ENCODE peak calls at places on chromosomes 2 and 18, in four cellular contexts. C is AG09319, E is GM13976, G is AG04450. B is an unnamed sample.

GRCh38 chr2:101581675-101582299 is 106.9 kb upstream of the RFX8 start:
- DNase-seq in G (no peak), C (no peak), E (no peak), B (no peak)

GRCh38 chr2:182186132-182186735 is 200.6 kb downstream of the PPP1R1C start:
- DNase-seq in C (no peak), G (no peak), E (peak; percentile 4), B (no peak)

GRCh38 chr2:7745369-7745768 is 828.2 kb downstream of the RNF144A start:
- DNase-seq in E (no peak), G (no peak), C (peak; percentile 46), B (no peak)

GRCh38 chr2:148674063-148675020 is 29.8 kb downstream of the EPC2 start:
- DNase-seq in G (peak; percentile 38), C (no peak), E (peak; percentile 40), B (no peak)

GRCh38 chr2:134791606-134792005 is 46.8 kb upstream of the ACMSD start:
- DNase-seq in G (no peak), E (no peak), C (no peak), B (no peak)

GRCh38 chr2:228657807-228658402 is 476.4 kb upstream of the SPHKAP start:
- DNase-seq in G (no peak), E (no peak), C (peak; percentile 20), B (no peak)

GRCh38 chr2:240960309-240960962 is 38.0 kb upstream of the SNED1 start:
- DNase-seq in E (peak; percentile 23), C (peak; percentile 38), G (no peak), B (no peak)

GRCh38 chr18:9147440-9148238 is 11.1 kb downstream of the ANKRD12 start:
- DNase-seq in C (peak; percentile 49), G (no peak), E (peak; percentile 24), B (no peak)

GRCh38 chr18:55179460-55180195 is 220.4 kb upstream of the CCDC68 start:
- DNase-seq in E (no peak), C (no peak), G (peak; percentile 4), B (no peak)

GRCh38 chr2:120546077-120546864 is 189.4 kb upstream of the GLI2 start:
- DNase-seq in G (peak; percentile 86), C (peak; percentile 76), E (no peak), B (no peak)

GRCh38 chr2:23211987-23212583 is 172.9 kb upstream of the KLHL29 start:
- DNase-seq in E (no peak), C (no peak), G (no peak), B (no peak)

GRCh38 chr2:207282916-207283315 is 117.2 kb upstream of the KLF7 start:
- DNase-seq in E (no peak), C (no peak), G (no peak), B (no peak)

GRCh38 chr18:34595673-34596072 is 114.4 kb upstream of the DTNA start:
- DNase-seq in G (peak; percentile 8), E (no peak), C (no peak), B (no peak)

GRCh38 chr2:168635065-168635577 is 167.3 kb upstream of the NOSTRIN start:
- DNase-seq in E (no peak), C (no peak), G (peak; percentile 27), B (no peak)

GRCh38 chr2:28665041-28665704 is 86.5 kb upstream of the PPP1CB start:
- DNase-seq in G (peak; percentile 74), C (peak; percentile 64), E (no peak), B (no peak)

GRCh38 chr2:219446101-219446504 is 11.5 kb downstream of the SPEG start:
- DNase-seq in C (no peak), G (no peak), E (no peak), B (no peak)

GRCh38 chr18:23458830-23459529 is 5.9 kb downstream of the RIOK3 start:
- DNase-seq in C (no peak), E (peak; percentile 28), G (no peak), B (no peak)

GRCh38 chr2:9658972-9659371 is 28.2 kb upstream of the YWHAQ start:
- DNase-seq in G (peak; percentile 21), E (no peak), C (no peak), B (no peak)

GRCh38 chr2:9656270-9656766 is 25.5 kb upstream of the YWHAQ start:
- DNase-seq in C (peak; percentile 45), G (peak; percentile 87), E (peak; percentile 84), B (peak; percentile 95)

GRCh38 chr2:9655441-9656269 is 24.9 kb upstream of the YWHAQ start:
- DNase-seq in G (peak; percentile 75), C (no peak), E (peak; percentile 55), B (peak; percentile 54)

GRCh38 chr2:9657083-9657482 is 26.3 kb upstream of the YWHAQ start:
- DNase-seq in G (no peak), C (no peak), E (no peak), B (no peak)

GRCh38 chr2:9657731-9658130 is 26.9 kb upstream of the YWHAQ start:
- DNase-seq in G (no peak), C (no peak), E (no peak), B (no peak)
- TF ChIP-seq CTCF in G (no peak), C (no peak), E (no peak), B (no peak)

GRCh38 chr2:132424526-132425121 is 8.0 kb downstream of the GPR39 start:
- DNase-seq in G (no peak), E (no peak), C (no peak), B (no peak)
- TF ChIP-seq CTCF in G (peak; percentile 14), E (no peak), C (peak; percentile 21), B (no peak)

DNA sequence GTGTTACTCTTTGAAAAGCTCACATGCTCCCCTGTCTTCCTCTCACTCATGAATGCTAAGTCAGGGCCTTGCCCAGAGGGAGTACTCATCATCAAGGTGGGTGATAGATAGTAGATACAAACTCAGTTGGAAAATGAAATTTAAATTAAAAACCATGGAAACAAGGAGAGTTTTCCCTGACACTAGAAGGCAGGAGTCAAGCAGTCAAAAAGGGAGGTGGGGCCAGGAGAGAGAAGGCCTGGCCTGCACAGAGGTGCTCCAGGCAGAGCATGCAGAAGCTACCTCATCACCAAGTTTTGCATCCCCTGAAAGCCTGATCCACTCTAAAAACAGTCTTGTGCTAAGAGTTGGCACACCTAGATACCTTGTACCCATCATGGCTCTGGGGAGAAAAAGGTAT is 143.7 kb downstream of the MYO5B start:
- DNase-seq in C (no peak), E (no peak), G (no peak), B (no peak)
- TF ChIP-seq CTCF in C (peak; percentile 10), E (no peak), G (peak; percentile 14), B (no peak)

GRCh38 chr2:172864182-172864581 is 128.5 kb downstream of the RAPGEF4 start:
- DNase-seq in E (peak; percentile 42), C (no peak), G (no peak), B (peak; percentile 16)
- TF ChIP-seq CTCF in E (peak; percentile 66), C (peak; percentile 49), G (peak; percentile 73), B (peak; percentile 86)

GRCh38 chr2:35033748-35034147 is 1321.8 kb upstream of the CRIM1 start:
- DNase-seq in E (no peak), G (no peak), C (no peak), B (no peak)

DNA sequence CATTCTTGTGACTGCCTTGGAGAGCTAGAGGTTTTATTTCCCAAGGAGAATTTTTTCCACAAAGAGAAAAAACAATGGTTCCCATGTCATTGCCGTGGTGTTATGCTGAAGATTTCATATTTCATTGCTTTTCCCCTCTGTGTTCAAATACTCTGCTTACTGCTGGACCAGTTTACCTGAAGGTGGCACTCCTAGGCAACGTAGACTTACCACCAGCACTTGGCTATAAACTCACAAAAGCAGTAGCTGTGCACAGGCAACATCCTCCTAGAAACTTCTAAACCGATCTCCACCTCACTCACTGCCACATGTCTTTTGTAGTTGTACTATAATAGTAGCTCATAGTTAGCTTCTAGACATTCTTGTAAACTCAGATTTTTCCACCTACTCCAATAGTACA is 1319.7 kb upstream of the CRIM1 start:
- DNase-seq in G (no peak), C (no peak), E (no peak), B (no peak)
- TF ChIP-seq CTCF in G (no peak), C (no peak), E (no peak), B (no peak)

GRCh38 chr2:26246818-26247217 is 2.1 kb downstream of the HADHB start:
- DNase-seq in E (no peak), G (peak; percentile 18), C (no peak), B (no peak)

GRCh38 chr2:26243643-26244478 is 571 bp downstream of the HADHA start:
- DNase-seq in E (peak; percentile 40), C (no peak), G (no peak), B (no peak)

GRCh38 chr2:26245810-26246209 is 1.1 kb downstream of the HADHB start:
- DNase-seq in C (no peak), E (peak; percentile 66), G (no peak), B (no peak)

GRCh38 chr2:26245231-26245732 is 543 bp downstream of the HADHB start:
- DNase-seq in E (peak; percentile 44), G (no peak), C (no peak), B (no peak)

DNA sequence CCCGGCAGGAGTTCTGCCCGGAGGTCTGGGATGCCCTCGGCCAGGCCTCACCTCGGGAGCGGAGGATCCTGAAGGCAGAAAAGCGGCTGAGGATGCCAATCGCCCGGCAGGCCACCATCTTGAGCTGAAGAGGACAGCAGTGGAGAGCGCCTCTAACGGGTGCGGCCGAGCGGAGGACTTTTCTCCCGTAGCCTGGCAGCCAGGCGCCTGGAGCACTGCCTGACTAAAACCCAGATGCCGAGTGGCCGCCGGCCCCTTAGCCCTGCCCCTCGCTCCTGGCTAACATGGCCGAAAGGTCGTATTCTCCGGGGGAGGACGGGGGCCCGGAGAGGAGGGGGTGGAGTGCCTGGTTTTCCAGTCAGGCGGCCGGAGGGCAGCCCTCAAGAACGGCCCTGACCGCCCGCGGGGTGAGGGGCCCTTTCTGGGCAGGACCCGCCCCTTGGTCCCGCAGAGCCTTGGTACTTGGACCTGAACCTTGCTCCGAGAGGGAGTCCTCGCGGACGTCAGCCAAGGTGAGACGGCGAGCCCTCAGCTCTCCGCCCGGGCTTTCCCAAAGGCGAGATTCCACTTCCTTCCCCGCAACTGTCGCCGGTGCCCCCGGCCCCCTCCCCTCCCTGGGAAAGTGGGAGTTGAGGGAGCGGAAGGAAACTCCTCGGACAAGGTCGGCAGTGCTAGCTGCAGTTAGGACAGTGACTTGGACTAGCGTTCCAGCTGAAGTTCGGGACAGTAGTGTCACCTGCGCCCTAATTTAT is at the start of the genes HADHA and HADHB:
- DNase-seq in E (peak; percentile 89), C (peak; percentile 78), G (peak; percentile 76), B (peak; percentile 62)
- TF ChIP-seq CTCF in E (peak; percentile 18), C (peak; percentile 26), G (peak; percentile 37), B (peak; percentile 25)